ENCODE peak calls at places on chromosomes 3 and 15, in seven cellular contexts. U, Q, P, L, J, I and A are unnamed samples.

GRCh38 chr3:105538483-105538882 is 171.8 kb downstream of the ALCAM start:
- DNase-seq in U (no peak), L (no peak), Q (no peak), J (no peak), I (no peak), P (no peak), A (no peak)

GRCh38 chr3:160129459-160130061 is 95.7 kb upstream of the C3orf80 start:
- DNase-seq in J (no peak), L (peak), P (peak), Q (no peak), U (no peak), I (no peak), A (no peak)

GRCh38 chr15:41605566-41605965 is 46.6 kb downstream of the TYRO3 start:
- DNase-seq in U (no peak), I (no peak), J (no peak), L (no peak), P (no peak), Q (no peak), A (no peak)

GRCh38 chr3:36796896-36797295 is 32.5 kb upstream of the DCLK3 start:
- DNase-seq in Q (no peak), L (peak), U (no peak), I (no peak), P (peak), J (no peak), A (no peak)

GRCh38 chr3:65151660-65152059 is 463.9 kb upstream of the ADAMTS9 start:
- DNase-seq in I (no peak), U (no peak), Q (no peak), P (no peak), L (no peak), J (no peak), A (no peak)

GRCh38 chr3:175590745-175591144 is 731.6 kb downstream of the NAALADL2 start:
- DNase-seq in P (no peak), I (no peak), U (no peak), L (no peak), Q (no peak), J (no peak), A (no peak)

GRCh38 chr3:176046717-176047116 is 1150.6 kb downstream of the TBL1XR1 start:
- DNase-seq in L (no peak), U (no peak), I (no peak), Q (no peak), J (no peak), P (no peak), A (no peak)

GRCh38 chr3:43394071-43394501 is 107.7 kb downstream of the SNRK start:
- DNase-seq in I (no peak), J (no peak), L (no peak), Q (no peak), U (peak), P (peak), A (peak)

GRCh38 chr3:123329636-123330340 is 119.1 kb downstream of the ADCY5 start:
- DNase-seq in L (no peak), P (no peak), J (no peak), Q (no peak), U (no peak), I (peak), A (no peak)

GRCh38 chr15:52261498-52262242 is 33.9 kb downstream of the MYO5C start:
- DNase-seq in I (no peak), J (no peak), P (peak), Q (no peak), L (peak), U (peak), A (no peak)

GRCh38 chr3:147797095-147797494 is 387.9 kb downstream of the ZIC1 start:
- DNase-seq in U (no peak), J (no peak), P (no peak), Q (no peak), L (no peak), I (no peak), A (no peak)

GRCh38 chr3:31213869-31214486 is 318.7 kb upstream of the STT3B start:
- DNase-seq in P (no peak), L (no peak), J (no peak), I (no peak), U (no peak), Q (no peak), A (no peak)

GRCh38 chr15:44788748-44789147 is 52.4 kb downstream of the TRIM69 start:
- DNase-seq in I (no peak), J (no peak), U (no peak), Q (no peak), P (peak), L (no peak), A (no peak)

GRCh38 chr3:11415099-11415498 is 142.9 kb downstream of the ATG7 start:
- DNase-seq in I (no peak), J (no peak), Q (no peak), U (no peak), L (peak), P (no peak), A (no peak)

GRCh38 chr3:30408105-30408557 is 198.3 kb upstream of the TGFBR2 start:
- DNase-seq in L (peak), U (no peak), Q (no peak), P (peak), J (no peak), I (no peak), A (peak)

GRCh38 chr3:155535098-155535497 is 209.8 kb downstream of the PLCH1 start:
- DNase-seq in I (no peak), L (no peak), U (no peak), P (no peak), J (no peak), Q (no peak), A (no peak)

GRCh38 chr3:123778991-123779622 is 105.0 kb downstream of the MYLK start:
- DNase-seq in J (no peak), Q (no peak), P (no peak), L (no peak), I (peak), U (no peak), A (no peak)

GRCh38 chr3:140467104-140467577 is 210.7 kb upstream of the TRIM42 start:
- DNase-seq in U (no peak), I (no peak), P (peak), J (no peak), Q (no peak), L (peak), A (no peak)

GRCh38 chr15:80870893-80871292 is 91.7 kb downstream of the CEMIP start:
- DNase-seq in P (no peak), J (no peak), Q (no peak), U (no peak), L (no peak), I (no peak), A (no peak)

GRCh38 chr3:194730369-194730768 is 44.7 kb downstream of the FAM43A start:
- DNase-seq in I (no peak), J (no peak), P (peak), U (no peak), Q (no peak), L (peak), A (no peak)

GRCh38 chr15:89575656-89576416 is 567 bp downstream of the TICRR start:
- DNase-seq in Q (peak), L (peak), P (no peak), J (no peak), U (no peak), I (no peak), A (peak)

GRCh38 chr3:155158361-155159037 is 78.4 kb downstream of the MME start:
- DNase-seq in P (no peak), L (no peak), Q (no peak), I (no peak), U (no peak), J (no peak), A (no peak)

GRCh38 chr15:60840703-60841411 is 361.9 kb upstream of the ICE2 start:
- DNase-seq in L (no peak), Q (peak), I (no peak), P (no peak), J (no peak), U (no peak), A (no peak)

GRCh38 chr15:68177747-68178146 is 27.4 kb downstream of the CALML4 start:
- DNase-seq in Q (no peak), P (no peak), I (no peak), J (no peak), U (no peak), L (no peak), A (no peak)

GRCh38 chr3:171548918-171549317 is 88.7 kb upstream of the TNIK start:
- DNase-seq in J (no peak), U (no peak), L (no peak), P (no peak), Q (no peak), I (no peak), A (no peak)

GRCh38 chr15:52103217-52104207 is 9.1 kb downstream of the BCL2L10 start:
- DNase-seq in J (no peak), P (peak), L (peak), Q (no peak), I (no peak), U (no peak), A (no peak)

GRCh38 chr15:100781061-100781960 is 98.3 kb upstream of the ALDH1A3 start:
- DNase-seq in Q (no peak), U (no peak), P (no peak), J (no peak), I (no peak), L (no peak), A (no peak)

GRCh38 chr3:160667452-160667851 is 9.5 kb upstream of the ARL14 start:
- DNase-seq in U (no peak), P (peak), L (peak), I (no peak), J (no peak), Q (no peak), A (no peak)

GRCh38 chr3:14289590-14290453 is 111.2 kb downstream of the LSM3 start:
- DNase-seq in J (no peak), I (no peak), U (no peak), P (peak), Q (no peak), L (peak), A (no peak)

GRCh38 chr3:41162981-41163380 is 36.3 kb upstream of the CTNNB1 start:
- DNase-seq in J (no peak), P (no peak), U (no peak), L (no peak), Q (no peak), I (no peak), A (no peak)

GRCh38 chr3:133424937-133425869 is 25.3 kb downstream of the BFSP2 start:
- DNase-seq in P (no peak), L (no peak), Q (no peak), I (no peak), U (no peak), J (no peak), A (no peak)